ENCODE peak calls at places on chromosomes 5 and 9, in four cellular contexts. C is H9, X is HT-29, K is sciatic nerve. Z is an unnamed sample.

GRCh38 chr5:142053434-142054253 is 40.8 kb upstream of the GNPDA1 start:
- DNase-seq in X (no peak), C (no peak), K (no peak), Z (no peak)

GRCh38 chr9:99595796-99596195 is 225.9 kb upstream of the NR4A3 start:
- DNase-seq in K (no peak), X (no peak), C (no peak), Z (no peak)

GRCh38 chr5:168734657-168735344 is 155.6 kb upstream of the PANK3 start:
- DNase-seq in K (no peak), C (no peak), X (no peak), Z (peak; percentile 78)

GRCh38 chr5:32508806-32509805 is 64.6 kb upstream of the ZFR start:
- DNase-seq in C (no peak), K (no peak), X (no peak), Z (no peak)

GRCh38 chr9:128428644-128429504 is 8.2 kb downstream of the CERCAM start:
- DNase-seq in C (no peak), K (no peak), X (no peak), Z (no peak)

GRCh38 chr9:112031400-112031799 is 134.8 kb downstream of the UGCG start:
- DNase-seq in C (no peak), K (no peak), X (no peak), Z (no peak)

GRCh38 chr9:128067622-128067897 is 440 bp upstream of the NAIF1 start:
- DNase-seq in K (no peak), C (no peak), X (no peak), Z (no peak)

GRCh38 chr5:173103411-173103810 is 40.9 kb upstream of the BNIP1 start:
- DNase-seq in C (no peak), K (no peak), X (no peak), Z (no peak)

Z was measured in sigmoid colon.